ENCODE peak calls at places on chromosome 3, in seven cellular contexts. O is mesenchymal stem cell, E is H9, H is IMR-90, L is mesendoderm, K is H1, T is neuronal stem cell. F is an unnamed sample.

GRCh38 chr3:134795776-134796312 is 784 bp downstream of the EPHB1 start:
- DNase-seq in O (peak), E (peak), H (peak), L (peak), K (no peak), T (peak), F (no peak)

GRCh38 chr3:9914559-9915251 is 2.2 kb upstream of the IL17RC start:
- DNase-seq in O (peak), E (peak), H (no peak), L (no peak), K (no peak), T (no peak), F (no peak)

GRCh38 chr3:16294854-16295253 is 29.8 kb downstream of the OXNAD1 start:
- DNase-seq in O (no peak), E (no peak), H (no peak), L (no peak), K (no peak), T (no peak), F (no peak)

GRCh38 chr3:10867384-10867783 is 51.4 kb downstream of the SLC6A11 start:
- DNase-seq in O (no peak), E (peak), H (no peak), L (peak), K (no peak), T (peak), F (no peak)

GRCh38 chr3:53084310-53085001 is 38.6 kb upstream of the SFMBT1 start:
- DNase-seq in O (no peak), E (no peak), H (no peak), L (no peak), K (no peak), T (no peak), F (no peak)

GRCh38 chr3:73600293-73600938 is 24.3 kb downstream of the PDZRN3 start:
- DNase-seq in O (peak), E (no peak), H (peak), L (no peak), K (no peak), T (no peak), F (no peak)

GRCh38 chr3:128217702-128218475 is 64.6 kb downstream of the EEFSEC start:
- DNase-seq in O (peak), E (no peak), H (peak), L (no peak), K (no peak), T (no peak), F (no peak)

GRCh38 chr3:38649500-38650247 is at the start of gene SCN5A:
- DNase-seq in O (peak), E (peak), H (no peak), L (peak), K (no peak), T (no peak), F (peak)

GRCh38 chr3:184742676-184743135 is 30.8 kb upstream of the MAGEF1 start:
- DNase-seq in O (no peak), E (no peak), H (no peak), L (no peak), K (no peak), T (peak), F (no peak)

GRCh38 chr3:42723146-42723683 is 20.6 kb upstream of the HHATL start:
- DNase-seq in O (no peak), E (no peak), H (peak), L (no peak), K (no peak), T (no peak), F (no peak)

GRCh38 chr3:36538405-36538804 is 158.1 kb downstream of the STAC start:
- DNase-seq in O (no peak), E (no peak), H (no peak), L (no peak), K (no peak), T (no peak), F (no peak)

GRCh38 chr3:126985143-126985985 is 2.4 kb downstream of the PLXNA1 start:
- DNase-seq in O (no peak), E (no peak), H (no peak), L (no peak), K (no peak), T (no peak), F (no peak)

GRCh38 chr3:47007482-47008257 is 28.2 kb downstream of the NBEAL2 start:
- DNase-seq in O (no peak), E (no peak), H (no peak), L (no peak), K (no peak), T (no peak), F (no peak)

GRCh38 chr3:29384640-29385039 is 103.8 kb downstream of the RBMS3 start:
- DNase-seq in O (peak), E (no peak), H (peak), L (peak), K (no peak), T (no peak), F (peak)

DNA sequence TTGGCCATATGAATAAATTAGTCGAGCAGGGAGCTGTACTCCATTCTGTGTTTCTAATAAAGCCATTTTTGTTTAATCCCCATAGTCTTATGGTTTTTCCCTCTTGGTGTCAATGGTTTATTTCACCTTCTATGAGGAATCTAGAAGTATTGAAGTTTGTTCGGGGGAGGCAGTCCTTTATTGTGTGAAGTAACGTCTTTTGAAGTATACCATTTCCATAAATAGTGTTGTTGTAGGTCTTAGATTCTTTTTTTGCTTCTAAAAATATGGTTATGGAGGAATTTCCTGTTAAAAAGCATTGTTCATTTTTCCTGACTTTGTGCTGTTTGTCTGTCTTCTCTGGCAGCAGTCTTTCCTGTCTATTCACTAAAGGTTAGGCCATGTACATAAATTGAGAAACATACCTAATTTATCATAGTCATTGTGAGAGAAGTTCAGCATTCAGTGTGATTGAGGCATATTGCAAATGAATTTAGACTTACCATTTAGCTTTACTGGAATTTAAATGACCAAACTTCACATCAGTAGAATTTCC is 37.2 kb downstream of the YEATS2 start:
- DNase-seq in O (no peak), E (no peak), H (no peak), L (no peak), K (no peak), T (no peak), F (no peak)
- H3K4ac ChIP-seq in O (no peak), E (no peak), H (no peak), L (no peak), K (no peak), T (no peak), F (no peak)

GRCh38 chr3:141894524-141895176 is 18.2 kb downstream of the ATP1B3 start:
- DNase-seq in O (peak), E (no peak), H (peak), L (no peak), K (no peak), T (no peak), F (peak)

GRCh38 chr3:141900343-141900742 is 23.9 kb downstream of the ATP1B3 start:
- DNase-seq in O (no peak), E (no peak), H (no peak), L (no peak), K (no peak), T (no peak), F (no peak)

GRCh38 chr3:141895731-141896130 is 19.3 kb downstream of the ATP1B3 start:
- DNase-seq in O (no peak), E (no peak), H (no peak), L (no peak), K (no peak), T (no peak), F (no peak)
- H3K4ac ChIP-seq in O (no peak), E (no peak), H (no peak), L (no peak), K (no peak), T (no peak), F (peak)

GRCh38 chr3:147807773-147808172 is 398.6 kb downstream of the ZIC1 start:
- DNase-seq in O (no peak), E (no peak), H (no peak), L (no peak), K (no peak), T (no peak), F (no peak)

GRCh38 chr3:147809206-147809605 is 400.0 kb downstream of the ZIC1 start:
- DNase-seq in O (no peak), E (no peak), H (no peak), L (no peak), K (no peak), T (no peak), F (no peak)

GRCh38 chr3:147813256-147813655 is 404.1 kb downstream of the ZIC1 start:
- DNase-seq in O (no peak), E (no peak), H (no peak), L (no peak), K (no peak), T (no peak), F (no peak)

GRCh38 chr3:147816770-147817169 is 407.6 kb downstream of the ZIC1 start:
- DNase-seq in O (no peak), E (no peak), H (no peak), L (no peak), K (no peak), T (no peak), F (no peak)

DNA sequence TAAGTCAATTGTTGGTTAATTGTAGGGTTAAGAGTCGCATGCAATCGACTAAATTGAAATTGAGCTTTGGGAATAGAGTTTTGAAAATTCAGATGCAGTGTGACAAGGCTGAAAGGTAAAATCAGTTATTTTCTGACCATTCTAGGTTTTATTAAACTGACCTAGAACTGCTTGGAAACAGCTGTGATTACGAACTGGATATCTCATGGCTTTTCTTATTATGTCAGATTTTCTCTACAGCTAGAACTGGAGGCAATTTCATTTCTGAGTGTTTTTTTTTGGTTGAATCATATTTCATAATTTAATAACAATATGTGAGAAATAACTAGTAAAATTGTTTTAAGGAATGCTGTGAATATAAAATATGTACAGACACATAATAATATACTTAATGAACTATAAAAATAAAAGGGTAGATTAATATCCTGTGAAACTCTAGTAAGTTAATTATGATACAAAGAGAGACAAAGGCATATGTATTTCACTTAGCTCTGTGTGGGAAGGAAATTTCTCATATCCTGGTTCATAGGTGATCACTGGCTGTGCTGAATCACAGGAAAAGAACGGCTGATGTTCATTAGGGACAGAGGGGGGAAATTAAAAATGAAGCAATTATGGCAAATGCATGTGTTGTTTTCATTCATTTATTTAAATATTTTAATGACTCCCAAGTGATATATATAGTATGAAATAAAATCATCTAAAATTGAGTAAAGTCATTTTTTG is 403.2 kb downstream of the ZIC1 start:
- DNase-seq in O (no peak), E (no peak), H (no peak), L (no peak), K (no peak), T (no peak), F (no peak)
- H3K4ac ChIP-seq in O (no peak), E (no peak), H (no peak), L (no peak), K (no peak), T (no peak), F (no peak)

DNA sequence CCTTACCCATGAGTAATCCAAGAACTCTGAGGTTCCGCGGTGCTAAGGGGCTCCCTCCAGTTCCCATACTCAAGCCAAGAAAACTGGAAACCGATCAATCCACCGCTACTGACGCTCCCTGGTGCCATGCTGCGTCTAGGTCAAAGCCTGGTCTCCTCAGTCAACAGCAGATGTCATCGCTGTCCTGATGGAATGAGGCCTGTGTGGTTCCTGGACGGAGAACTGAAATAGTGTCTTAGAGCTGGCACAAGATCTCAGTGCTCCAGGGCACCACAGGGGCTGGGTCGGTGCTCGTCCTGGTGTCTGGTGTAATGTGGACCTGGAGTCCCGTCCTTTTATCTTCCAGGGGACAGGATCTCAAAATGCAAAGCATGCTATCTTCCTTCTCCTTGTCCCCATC is 373.9 kb upstream of the CFAP20DC start:
- DNase-seq in O (no peak), E (no peak), H (no peak), L (no peak), K (no peak), T (no peak), F (no peak)
- H3K4ac ChIP-seq in O (peak), E (no peak), H (peak), L (no peak), K (no peak), T (no peak), F (no peak)

GRCh38 chr3:110620118-110620517 is 451.5 kb upstream of the NECTIN3 start:
- DNase-seq in O (no peak), E (no peak), H (no peak), L (peak), K (no peak), T (no peak), F (peak)
- H3K4ac ChIP-seq in O (no peak), E (no peak), H (no peak), L (no peak), K (no peak), T (no peak), F (no peak)

F was measured in trophoblast cell.